ENCODE peak calls at places on chromosomes 3 and 15, in nine cellular contexts. A is lung, F is cardiac fibroblast, Q is A549, M is substantia nigra, K is EH, O is GM04504, C is mesendoderm, I is fibroblast of gingiva. R is an unnamed sample.

GRCh38 chr15:31013863-31014607 is 22.6 kb upstream of the MTMR10 start:
- DNase-seq in A (no peak), F (no peak), Q (no peak), M (no peak), K (peak), O (no peak), C (no peak), I (no peak), R (no peak)

GRCh38 chr3:126355777-126356372 is 1.3 kb downstream of the KLF15 start:
- DNase-seq in A (peak), F (peak), Q (no peak), M (peak), K (peak), O (peak), C (peak), I (peak), R (peak)

GRCh38 chr15:48888209-48888608 is 10.3 kb downstream of the EID1 start:
- DNase-seq in A (no peak), F (no peak), Q (no peak), M (no peak), K (no peak), O (no peak), C (no peak), I (no peak), R (no peak)

GRCh38 chr15:43912991-43913927 is 86.5 kb downstream of the WDR76 start:
- DNase-seq in A (no peak), F (peak), Q (peak), M (no peak), K (peak), O (peak), C (peak), I (peak), R (no peak)

GRCh38 chr15:41946970-41947369 is 25.4 kb downstream of the EHD4 start:
- DNase-seq in A (no peak), F (no peak), Q (no peak), M (no peak), K (no peak), O (no peak), C (no peak), I (no peak), R (no peak)

GRCh38 chr15:34365073-34365825 is 1.7 kb downstream of the LPCAT4 start:
- DNase-seq in A (no peak), F (peak), Q (no peak), M (no peak), K (peak), O (no peak), C (peak), I (no peak), R (no peak)

GRCh38 chr3:81364411-81364810 is 397.0 kb downstream of the GBE1 start:
- DNase-seq in A (no peak), F (no peak), Q (no peak), M (no peak), K (no peak), O (no peak), C (no peak), I (no peak), R (no peak)

GRCh38 chr3:140727886-140728285 is 50.0 kb downstream of the TRIM42 start:
- DNase-seq in A (no peak), F (peak), Q (no peak), M (no peak), K (no peak), O (no peak), C (peak), I (no peak), R (no peak)

GRCh38 chr3:181906338-181906737 is 194.6 kb downstream of the SOX2 start:
- DNase-seq in A (no peak), F (no peak), Q (no peak), M (no peak), K (no peak), O (no peak), C (no peak), I (no peak), R (no peak)

GRCh38 chr3:72041531-72041930 is 256.6 kb upstream of the PROK2 start:
- DNase-seq in A (no peak), F (no peak), Q (no peak), M (no peak), K (peak), O (no peak), C (no peak), I (peak), R (peak)